ENCODE peak calls at places on chromosomes 11 and 22, in eight cellular contexts. One of them, this sample, is unnamed.

GRCh38 chr22:46078241-46079092 is 71.9 kb upstream of the PPARA start:
- DNase-seq in mammary epithelial cell: peak
- DNase-seq in NCI-H748 treated with DMSO at 0.1 percent for 48 hours: no peak
- DNase-seq in adrenal gland: peak
- DNase-seq in nucleus accumbens: no peak
- DNase-seq in choroid plexus epithelial cell: no peak
- DNase-seq in neural progenitor cell: no peak
- DNase-seq in stomach: peak
- DNase-seq in this sample: no peak

GRCh38 chr11:83157755-83158473 is 983 bp downstream of the PCF11 start:
- DNase-seq in neural progenitor cell: peak
- DNase-seq in mammary epithelial cell: peak
- DNase-seq in stomach: peak
- DNase-seq in nucleus accumbens: peak
- DNase-seq in choroid plexus epithelial cell: peak
- DNase-seq in NCI-H748 treated with DMSO at 0.1 percent for 48 hours: no peak
- DNase-seq in adrenal gland: peak
- DNase-seq in this sample: peak

GRCh38 chr11:60905047-60905446 is 1.3 kb downstream of the PRPF19 start:
- DNase-seq in stomach: no peak
- DNase-seq in choroid plexus epithelial cell: no peak
- DNase-seq in NCI-H748 treated with DMSO at 0.1 percent for 48 hours: no peak
- DNase-seq in nucleus accumbens: no peak
- DNase-seq in neural progenitor cell: no peak
- DNase-seq in adrenal gland: no peak
- DNase-seq in mammary epithelial cell: no peak
- DNase-seq in this sample: no peak

GRCh38 chr22:46083383-46084350 is 66.7 kb upstream of the PPARA start:
- DNase-seq in NCI-H748 treated with DMSO at 0.1 percent for 48 hours: no peak
- DNase-seq in neural progenitor cell: no peak
- DNase-seq in adrenal gland: peak
- DNase-seq in mammary epithelial cell: peak
- DNase-seq in nucleus accumbens: no peak
- DNase-seq in stomach: peak
- DNase-seq in choroid plexus epithelial cell: no peak
- DNase-seq in this sample: no peak

GRCh38 chr11:126366064-126366822 is 10.8 kb downstream of the ST3GAL4 start:
- DNase-seq in nucleus accumbens: peak
- DNase-seq in choroid plexus epithelial cell: no peak
- DNase-seq in adrenal gland: peak
- DNase-seq in NCI-H748 treated with DMSO at 0.1 percent for 48 hours: no peak
- DNase-seq in mammary epithelial cell: no peak
- DNase-seq in stomach: no peak
- DNase-seq in neural progenitor cell: no peak
- DNase-seq in this sample: no peak

GRCh38 chr11:77113382-77114088 is 10.9 kb downstream of the OMP start:
- DNase-seq in NCI-H748 treated with DMSO at 0.1 percent for 48 hours: no peak
- DNase-seq in mammary epithelial cell: no peak
- DNase-seq in neural progenitor cell: peak
- DNase-seq in nucleus accumbens: no peak
- DNase-seq in adrenal gland: peak
- DNase-seq in choroid plexus epithelial cell: peak
- DNase-seq in stomach: peak
- DNase-seq in this sample: no peak

GRCh38 chr22:41099036-41099435 is 6.6 kb downstream of the EP300 start:
- DNase-seq in NCI-H748 treated with DMSO at 0.1 percent for 48 hours: no peak
- DNase-seq in choroid plexus epithelial cell: no peak
- DNase-seq in stomach: no peak
- DNase-seq in nucleus accumbens: no peak
- DNase-seq in mammary epithelial cell: no peak
- DNase-seq in neural progenitor cell: no peak
- DNase-seq in adrenal gland: no peak
- DNase-seq in this sample: no peak

GRCh38 chr11:82527185-82527584 is 206.5 kb downstream of the FAM181B start:
- DNase-seq in nucleus accumbens: no peak
- DNase-seq in choroid plexus epithelial cell: no peak
- DNase-seq in neural progenitor cell: no peak
- DNase-seq in stomach: no peak
- DNase-seq in adrenal gland: no peak
- DNase-seq in NCI-H748 treated with DMSO at 0.1 percent for 48 hours: no peak
- DNase-seq in mammary epithelial cell: no peak
- DNase-seq in this sample: no peak

GRCh38 chr11:69370984-69371709 is 77.2 kb downstream of the MYEOV start:
- DNase-seq in nucleus accumbens: no peak
- DNase-seq in mammary epithelial cell: no peak
- DNase-seq in stomach: peak
- DNase-seq in adrenal gland: no peak
- DNase-seq in NCI-H748 treated with DMSO at 0.1 percent for 48 hours: no peak
- DNase-seq in neural progenitor cell: no peak
- DNase-seq in choroid plexus epithelial cell: no peak
- DNase-seq in this sample: no peak

GRCh38 chr22:33952776-33953175 is 32.5 kb upstream of the LARGE1 start:
- DNase-seq in adrenal gland: no peak
- DNase-seq in neural progenitor cell: no peak
- DNase-seq in NCI-H748 treated with DMSO at 0.1 percent for 48 hours: no peak
- DNase-seq in mammary epithelial cell: no peak
- DNase-seq in choroid plexus epithelial cell: no peak
- DNase-seq in nucleus accumbens: no peak
- DNase-seq in stomach: no peak
- DNase-seq in this sample: no peak

GRCh38 chr11:23846902-23847422 is 649.9 kb upstream of the LUZP2 start:
- DNase-seq in nucleus accumbens: no peak
- DNase-seq in NCI-H748 treated with DMSO at 0.1 percent for 48 hours: no peak
- DNase-seq in stomach: no peak
- DNase-seq in neural progenitor cell: peak
- DNase-seq in mammary epithelial cell: no peak
- DNase-seq in adrenal gland: no peak
- DNase-seq in choroid plexus epithelial cell: no peak
- DNase-seq in this sample: no peak

GRCh38 chr22:37413546-37413945 is 13.7 kb downstream of the ELFN2 start:
- DNase-seq in choroid plexus epithelial cell: no peak
- DNase-seq in NCI-H748 treated with DMSO at 0.1 percent for 48 hours: no peak
- DNase-seq in mammary epithelial cell: no peak
- DNase-seq in adrenal gland: no peak
- DNase-seq in nucleus accumbens: no peak
- DNase-seq in neural progenitor cell: no peak
- DNase-seq in stomach: no peak
- DNase-seq in this sample: no peak

This sample was measured in anterior cingulate cortex.